ENCODE peak calls at places on chromosomes 7 and 10, in seven cellular contexts. T is hepatocyte, K is SK-N-SH, Z is GM23338, H is neural progenitor cell, B is GM23248, N is HCT116. S is an unnamed sample.

GRCh38 chr7:644381-645305 is 81.9 kb upstream of the DNAAF5 start:
- DNase-seq in K (no peak), Z (no peak), N (no peak), B (no peak), H (no peak), T (no peak), S (no peak)

GRCh38 chr7:16114633-16115032 is 306.7 kb downstream of the CRPPA start:
- DNase-seq in B (peak; percentile 48), K (no peak), N (peak; percentile 52), T (no peak), H (no peak), Z (peak; percentile 21), S (peak; percentile 51)

GRCh38 chr10:50992356-50992866 is 81.9 kb upstream of the PRKG1 start:
- DNase-seq in Z (peak; percentile 58), K (peak; percentile 26), B (peak; percentile 30), N (no peak), H (peak; percentile 19), T (no peak), S (peak; percentile 14)

GRCh38 chr7:2795906-2796305 is 48.2 kb downstream of the GNA12 start:
- DNase-seq in H (no peak), K (no peak), N (no peak), T (no peak), Z (no peak), B (no peak), S (no peak)

GRCh38 chr7:152202056-152202455 is 176.6 kb downstream of the GALNT11 start:
- DNase-seq in Z (no peak), H (no peak), N (no peak), T (no peak), K (no peak), B (peak; percentile 77), S (peak; percentile 32)

GRCh38 chr7:128672927-128673517 is 930 bp downstream of the GARIN1A start:
- DNase-seq in T (peak; percentile 37), Z (peak; percentile 82), N (peak; percentile 12), B (peak; percentile 39), H (peak; percentile 70), K (peak; percentile 60), S (no peak)

GRCh38 chr7:84701524-84702306 is 485.1 kb downstream of the SEMA3D start:
- DNase-seq in T (peak; percentile 74), Z (no peak), B (peak; percentile 87), K (no peak), H (peak; percentile 22), N (peak; percentile 94), S (peak; percentile 67)

GRCh38 chr10:12500406-12501303 is 151.3 kb downstream of the CAMK1D start:
- DNase-seq in N (no peak), H (no peak), Z (no peak), B (no peak), T (peak; percentile 55), K (no peak), S (no peak)

GRCh38 chr7:140451716-140452115 is 27.6 kb downstream of the MKRN1 start:
- DNase-seq in K (no peak), H (no peak), Z (no peak), T (no peak), N (no peak), B (no peak), S (no peak)

DNA sequence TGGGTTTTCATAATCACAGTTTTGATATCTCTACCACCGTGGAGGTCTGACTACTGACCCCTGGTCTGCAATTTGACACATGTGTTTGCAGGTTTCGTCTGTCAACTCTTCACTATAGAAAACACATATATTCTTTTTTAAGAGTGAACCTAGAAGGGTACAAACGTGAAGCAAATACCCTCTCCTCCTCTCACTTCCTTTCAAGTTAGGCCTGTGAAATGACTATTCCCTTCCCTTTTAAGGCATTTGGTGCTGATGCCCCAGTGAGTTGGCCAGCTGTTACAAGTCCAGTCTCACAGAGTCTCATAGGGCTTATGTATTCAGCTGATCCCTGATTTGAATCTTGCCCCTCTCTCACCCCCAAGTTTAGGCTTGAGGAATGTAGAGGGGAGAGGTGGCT is 742.0 kb upstream of the IGFBP3 start:
- DNase-seq in N (no peak), K (no peak), Z (no peak), T (no peak), H (no peak), B (no peak), S (no peak)
- H2AFZ ChIP-seq in N (no peak overlapping the region), K (no peak overlapping the region), Z (peak overlapping the region; percentile 28), T (no peak overlapping the region), H (no peak overlapping the region), B (no peak overlapping the region), S (no peak overlapping the region)

GRCh38 chr7:5337047-5337446 is 54.3 kb downstream of the SLC29A4 start:
- DNase-seq in K (peak; percentile 9), Z (no peak), T (no peak), N (no peak), B (no peak), H (no peak), S (no peak)

GRCh38 chr7:5333121-5334050 is 50.6 kb downstream of the SLC29A4 start:
- DNase-seq in N (no peak), K (peak; percentile 33), B (no peak), H (no peak), T (no peak), Z (peak; percentile 30), S (no peak)

GRCh38 chr7:5330288-5330687 is 47.5 kb downstream of the SLC29A4 start:
- DNase-seq in Z (no peak), H (no peak), B (no peak), K (no peak), T (no peak), N (no peak), S (no peak)

GRCh38 chr7:5332579-5332978 is 49.8 kb downstream of the SLC29A4 start:
- DNase-seq in T (no peak), H (no peak), N (no peak), B (no peak), Z (peak; percentile 42), K (peak; percentile 34), S (no peak)

GRCh38 chr7:5334671-5335070 is 51.9 kb downstream of the SLC29A4 start:
- DNase-seq in H (no peak), B (no peak), N (no peak), T (no peak), Z (no peak), K (peak; percentile 16), S (no peak)
- TF ChIP-seq EZH2phosphoT487 in H (no peak), B (no peak), N (no peak), T (no peak), Z (no peak), K (no peak), S (no peak)

GRCh38 chr10:62054408-62054807 is 152.9 kb downstream of the ARID5B start:
- DNase-seq in Z (no peak), T (no peak), K (no peak), B (no peak), H (no peak), N (no peak), S (no peak)
- H2AFZ ChIP-seq in Z (no peak overlapping the region), T (no peak overlapping the region), K (no peak overlapping the region), B (no peak overlapping the region), H (no peak overlapping the region), N (no peak overlapping the region), S (no peak overlapping the region)

DNA sequence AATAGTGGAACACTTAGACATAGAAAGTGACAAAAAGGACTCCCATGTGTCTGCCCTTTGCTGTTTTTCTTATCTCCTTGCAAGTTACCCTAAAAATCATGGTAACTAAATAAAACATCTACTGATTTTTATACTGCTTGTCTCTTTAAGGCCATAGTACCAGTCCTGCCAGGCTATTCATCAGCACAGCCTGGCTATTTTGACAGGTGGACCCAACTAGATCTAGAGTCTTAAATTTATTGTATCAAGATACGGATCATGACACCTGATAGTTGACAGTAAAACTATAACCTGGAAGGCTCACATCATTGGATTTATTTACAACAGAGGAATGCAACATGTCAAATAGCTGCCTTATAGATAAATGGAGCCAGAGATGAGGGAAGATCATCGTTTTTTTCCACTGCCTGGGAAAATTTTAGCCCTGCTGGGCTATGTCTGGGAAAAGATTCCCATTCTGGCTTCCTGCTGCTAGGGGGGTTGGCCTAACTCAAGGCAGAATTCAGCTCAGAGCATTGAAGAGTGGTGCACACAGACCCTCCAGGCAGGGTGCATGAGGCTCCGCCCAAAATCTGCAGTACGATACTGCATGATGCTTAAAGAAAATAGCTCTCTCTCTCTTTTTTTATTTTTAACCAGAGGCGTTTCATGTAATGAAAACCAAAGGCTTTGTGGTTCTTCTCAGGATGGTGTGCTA is 292.0 kb upstream of the FZD8 start:
- DNase-seq in B (no peak), T (no peak), H (no peak), Z (no peak), N (no peak), K (no peak), S (no peak)
- TF ChIP-seq EZH2phosphoT487 in B (no peak), T (no peak), H (no peak), Z (no peak), N (no peak), K (no peak), S (no peak)

GRCh38 chr10:54282012-54282411 is 519.0 kb downstream of the PCDH15 start:
- DNase-seq in T (no peak), K (no peak), Z (peak; percentile 12), N (no peak), H (no peak), B (no peak), S (no peak)

GRCh38 chr10:54284526-54285193 is 516.4 kb downstream of the PCDH15 start:
- DNase-seq in N (no peak), H (no peak), B (no peak), T (no peak), K (no peak), Z (no peak), S (peak; percentile 72)
- H2AFZ ChIP-seq in N (no peak overlapping the region), H (no peak overlapping the region), B (no peak overlapping the region), T (no peak overlapping the region), K (no peak overlapping the region), Z (no peak overlapping the region), S (no peak overlapping the region)

DNA sequence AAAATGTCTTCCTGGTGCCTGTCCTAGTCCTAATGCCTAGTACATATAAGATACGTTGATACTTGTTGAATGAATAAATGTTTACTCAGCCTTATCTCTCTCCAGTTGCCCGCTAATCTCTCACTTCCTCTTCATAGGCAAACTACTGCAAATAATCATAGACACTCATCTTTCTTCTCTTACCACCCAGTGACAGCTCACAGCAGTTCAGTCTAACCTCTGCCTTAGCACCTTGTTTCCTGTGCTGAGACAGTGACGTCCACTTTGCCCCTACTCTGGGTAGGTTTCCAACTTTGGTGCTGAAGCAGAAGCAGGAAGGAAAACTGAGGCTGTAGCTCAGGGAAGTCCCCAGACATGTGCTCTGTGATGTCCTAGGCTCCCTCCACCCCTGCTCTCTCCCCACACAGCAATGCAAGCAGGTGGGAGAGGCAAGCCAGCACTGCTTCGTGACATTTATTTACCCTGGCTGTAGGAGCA is 45.5 kb upstream of the RHOBTB1 start:
- DNase-seq in Z (no peak), K (no peak), N (no peak), H (no peak), B (no peak), T (peak; percentile 30), S (peak; percentile 90)
- TF ChIP-seq EZH2phosphoT487 in Z (no peak), K (no peak), N (no peak), H (no peak), B (no peak), T (no peak), S (no peak)

GRCh38 chr7:81005254-81005653 is 86.4 kb upstream of the SEMA3C start:
- DNase-seq in B (no peak), N (no peak), H (no peak), K (no peak), Z (no peak), T (no peak), S (no peak)

GRCh38 chr7:80999771-81000170 is 80.9 kb upstream of the SEMA3C start:
- DNase-seq in Z (no peak), H (no peak), T (no peak), K (no peak), N (no peak), B (no peak), S (no peak)

GRCh38 chr7:81004098-81004497 is 85.2 kb upstream of the SEMA3C start:
- DNase-seq in K (no peak), N (no peak), Z (no peak), T (no peak), H (no peak), B (peak; percentile 92), S (peak; percentile 44)

GRCh38 chr7:80999180-80999579 is 80.3 kb upstream of the SEMA3C start:
- DNase-seq in B (no peak), N (no peak), H (no peak), T (no peak), Z (no peak), K (no peak), S (no peak)

GRCh38 chr7:81002471-81002870 is 83.6 kb upstream of the SEMA3C start:
- DNase-seq in H (no peak), T (no peak), B (no peak), Z (no peak), K (no peak), N (no peak), S (no peak)
- H2AFZ ChIP-seq in H (no peak overlapping the region), T (no peak overlapping the region), B (no peak overlapping the region), Z (no peak overlapping the region), K (no peak overlapping the region), N (peak overlapping the region; percentile 45), S (no peak overlapping the region)

S was measured in PC-3.